ENCODE peak calls at places on chromosome 9, in five cellular contexts. B is cardiac fibroblast, C is mesothelial cell of epicardium, P is HL-60, J is neural progenitor cell. X is an unnamed sample.

GRCh38 chr9:17116400-17116837 is 18.4 kb upstream of the CNTLN start:
- DNase-seq in B (peak), C (no peak), P (no peak), J (peak), X (no peak)

GRCh38 chr9:96523429-96523828 is 73.5 kb downstream of the HABP4 start:
- DNase-seq in B (peak), C (no peak), P (no peak), J (no peak), X (no peak)

GRCh38 chr9:82489579-82489915 is 501.0 kb downstream of the SPATA31D1 start:
- DNase-seq in B (peak), C (no peak), P (no peak), J (no peak), X (no peak)

GRCh38 chr9:108325406-108325805 is 530.4 kb downstream of the ACTL7B start:
- DNase-seq in B (no peak), C (no peak), P (peak), J (no peak), X (no peak)

GRCh38 chr9:34771023-34771422 is 61.1 kb upstream of the CCL21 start:
- DNase-seq in B (peak), C (no peak), P (no peak), J (no peak), X (no peak)

GRCh38 chr9:127463891-127464290 is 12.6 kb downstream of the LRSAM1 start:
- DNase-seq in B (peak), C (no peak), P (no peak), J (no peak), X (no peak)

GRCh38 chr9:20692554-20692953 is 8.5 kb downstream of the FOCAD start:
- DNase-seq in B (no peak), C (no peak), P (no peak), J (no peak), X (no peak)

GRCh38 chr9:71758785-71759184 is 9.5 kb downstream of the CEMIP2 start:
- DNase-seq in B (peak), C (no peak), P (no peak), J (no peak), X (no peak)

GRCh38 chr9:18457498-18457897 is 16.5 kb upstream of the ADAMTSL1 start:
- DNase-seq in B (peak), C (no peak), P (no peak), J (no peak), X (no peak)

GRCh38 chr9:133331641-133332380 is 4.2 kb downstream of the SURF6 start:
- DNase-seq in B (no peak), C (no peak), P (no peak), J (no peak), X (no peak)

GRCh38 chr9:82037126-82037525 is 48.6 kb downstream of the SPATA31D1 start:
- DNase-seq in B (no peak), C (no peak), P (no peak), J (no peak), X (no peak)

GRCh38 chr9:92463989-92464388 is 18.3 kb downstream of the ASPN start:
- DNase-seq in B (peak), C (no peak), P (no peak), J (no peak), X (no peak)

GRCh38 chr9:114619205-114619758 is 8.2 kb downstream of the TMEM268 start:
- DNase-seq in B (no peak), C (no peak), P (no peak), J (no peak), X (no peak)

GRCh38 chr9:128247191-128247803 is 28.5 kb downstream of the GOLGA2 start:
- DNase-seq in B (no peak), C (no peak), P (no peak), J (no peak), X (no peak)

GRCh38 chr9:95807326-95807947 is 68.1 kb upstream of the ERCC6L2 start:
- DNase-seq in B (no peak), C (no peak), P (no peak), J (no peak), X (no peak)

GRCh38 chr9:133991211-133991921 is 758 bp downstream of the VAV2 start:
- DNase-seq in B (no peak), C (no peak), P (no peak), J (peak), X (no peak)

GRCh38 chr9:117164512-117164911 is 250.3 kb downstream of the ASTN2 start:
- DNase-seq in B (no peak), C (no peak), P (no peak), J (no peak), X (no peak)

GRCh38 chr9:78144663-78145377 is 91.1 kb upstream of the CEP78 start:
- DNase-seq in B (no peak), C (no peak), P (peak), J (no peak), X (no peak)

GRCh38 chr9:83630938-83631457 is 8.1 kb downstream of the IDNK start:
- DNase-seq in B (no peak), C (no peak), P (no peak), J (peak), X (no peak)

GRCh38 chr9:135126480-135127187 is 39.2 kb downstream of the OLFM1 start:
- DNase-seq in B (no peak), C (no peak), P (no peak), J (no peak), X (no peak)

GRCh38 chr9:5514608-5515260 is 4.4 kb downstream of the PDCD1LG2 start:
- DNase-seq in B (no peak), C (no peak), P (no peak), J (no peak), X (no peak)

GRCh38 chr9:94097788-94098413 is 13.6 kb downstream of the PTPDC1 start:
- DNase-seq in B (peak), C (no peak), P (no peak), J (no peak), X (no peak)

GRCh38 chr9:37156781-37157356 is 36.5 kb downstream of the ZCCHC7 start:
- DNase-seq in B (peak), C (no peak), P (no peak), J (no peak), X (no peak)

GRCh38 chr9:87610200-87611155 is 112.8 kb downstream of the DAPK1 start:
- DNase-seq in B (peak), C (no peak), P (no peak), J (no peak), X (no peak)

GRCh38 chr9:109277451-109277850 is 43.4 kb downstream of the EPB41L4B start:
- DNase-seq in B (no peak), C (no peak), P (no peak), J (no peak), X (no peak)

GRCh38 chr9:131188986-131189385 is 63.6 kb downstream of the NUP214 start:
- DNase-seq in B (no peak), C (no peak), P (no peak), J (no peak), X (no peak)

GRCh38 chr9:101626295-101626694 is 31.5 kb upstream of the PPP3R2 start:
- DNase-seq in B (no peak), C (no peak), P (peak), J (no peak), X (no peak)

GRCh38 chr9:127158995-127159801 is 36.8 kb upstream of the ANGPTL2 start:
- DNase-seq in B (peak), C (no peak), P (no peak), J (peak), X (peak)

GRCh38 chr9:123400926-123401503 is 45.0 kb downstream of the CRB2 start:
- DNase-seq in B (no peak), C (no peak), P (no peak), J (no peak), X (no peak)

GRCh38 chr9:127237801-127238200 is 26.8 kb upstream of the GARNL3 start:
- DNase-seq in B (no peak), C (no peak), P (no peak), J (no peak), X (no peak)

GRCh38 chr9:69427286-69427685 is 102.3 kb downstream of the ENTREP1 start:
- DNase-seq in B (no peak), C (no peak), P (no peak), J (no peak), X (no peak)

GRCh38 chr9:95763006-95763405 is 112.5 kb upstream of the ERCC6L2 start:
- DNase-seq in B (no peak), C (no peak), P (no peak), J (no peak), X (no peak)

GRCh38 chr9:81141952-81142351 is 547.4 kb downstream of the TLE1 start:
- DNase-seq in B (no peak), C (no peak), P (no peak), J (no peak), X (no peak)

GRCh38 chr9:95874989-95875304 is 544 bp upstream of the ERCC6L2 start:
- DNase-seq in B (no peak), C (no peak), P (peak), J (peak), X (no peak)

GRCh38 chr9:134299883-134300282 is 26.4 kb upstream of the RXRA start:
- DNase-seq in B (no peak), C (no peak), P (no peak), J (no peak), X (no peak)

GRCh38 chr9:137070906-137071275 is 534 bp upstream of the SAPCD2 start:
- DNase-seq in B (no peak), C (no peak), P (no peak), J (no peak), X (no peak)
- TF ChIP-seq CTCF in B (no peak), C (no peak), P (no peak), J (peak), X (peak)

GRCh38 chr9:112333639-112334318 is 360 bp upstream of the PTBP3 start:
- DNase-seq in B (peak), C (peak), P (peak), J (peak), X (peak)
- TF ChIP-seq CTCF in B (peak), C (peak), P (no peak), J (peak), X (peak)

GRCh38 chr9:124799274-124800006 is 22.5 kb downstream of the OLFML2A start:
- DNase-seq in B (no peak), C (no peak), P (no peak), J (no peak), X (no peak)
- TF ChIP-seq CTCF in B (no peak), C (no peak), P (no peak), J (no peak), X (no peak)

DNA sequence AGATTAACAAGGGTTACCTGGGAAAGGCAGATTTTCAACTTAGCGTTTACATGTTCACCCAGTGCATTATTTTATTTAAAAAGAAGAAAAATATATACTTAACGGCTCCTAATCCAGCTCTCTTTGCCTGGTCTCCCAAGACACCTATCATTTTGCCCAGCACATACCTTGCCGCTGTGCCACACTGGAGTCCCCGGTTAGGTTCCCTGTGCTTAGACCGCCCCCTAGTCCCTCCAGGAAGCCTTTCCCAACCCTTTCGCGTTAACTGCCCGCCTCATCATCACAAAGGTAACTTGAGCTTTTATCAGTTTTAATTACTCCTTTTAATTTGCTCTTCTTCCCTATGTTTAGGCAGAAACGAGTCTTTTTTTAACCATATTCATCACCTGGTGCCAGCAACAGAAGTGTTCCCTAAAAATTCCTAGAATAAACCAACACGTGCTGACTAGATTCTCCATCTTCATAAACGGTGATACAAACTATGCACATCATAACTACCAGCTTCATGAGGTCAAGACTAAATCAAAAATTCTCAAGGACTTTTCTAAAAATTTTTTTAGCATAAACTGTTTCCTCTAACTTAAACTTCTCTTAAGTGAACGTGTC is 19.7 kb downstream of the DNAJA1 start:
- DNase-seq in B (peak), C (no peak), P (no peak), J (peak), X (no peak)
- TF ChIP-seq CTCF in B (peak), C (no peak), P (no peak), J (peak), X (no peak)

DNA sequence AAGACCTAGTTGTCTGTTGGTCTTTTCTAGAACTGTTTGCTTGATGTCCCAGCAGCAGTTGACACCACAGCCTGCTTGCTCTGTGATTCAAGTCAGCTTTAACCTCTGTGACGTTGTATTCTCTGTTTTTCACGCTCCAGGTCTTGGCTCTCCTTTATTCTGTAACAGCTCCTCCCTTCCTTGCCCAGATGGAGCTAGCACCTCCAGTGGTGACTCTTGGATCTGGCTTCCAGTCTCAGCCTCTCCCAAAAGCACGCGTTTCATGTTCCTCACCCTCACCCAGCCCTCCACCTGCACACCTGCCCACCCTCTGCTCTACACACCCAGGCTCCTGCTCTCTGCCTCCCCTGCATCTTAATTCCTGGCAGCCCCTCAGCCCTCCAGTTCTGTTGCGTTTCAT is 50.6 kb downstream of the DMRT1 start:
- DNase-seq in B (no peak), C (no peak), P (no peak), J (no peak), X (no peak)
- TF ChIP-seq CTCF in B (no peak), C (no peak), P (no peak), J (peak), X (peak)

GRCh38 chr9:121720311-121720991 is 69.0 kb downstream of the DAB2IP start:
- DNase-seq in B (no peak), C (no peak), P (no peak), J (no peak), X (no peak)

GRCh38 chr9:121718063-121718462 is 66.6 kb downstream of the DAB2IP start:
- DNase-seq in B (no peak), C (no peak), P (no peak), J (peak), X (no peak)

GRCh38 chr9:121718501-121718900 is 67.1 kb downstream of the DAB2IP start:
- DNase-seq in B (no peak), C (no peak), P (no peak), J (no peak), X (no peak)

GRCh38 chr9:121721770-121722169 is 70.3 kb downstream of the DAB2IP start:
- DNase-seq in B (no peak), C (no peak), P (no peak), J (peak), X (no peak)

DNA sequence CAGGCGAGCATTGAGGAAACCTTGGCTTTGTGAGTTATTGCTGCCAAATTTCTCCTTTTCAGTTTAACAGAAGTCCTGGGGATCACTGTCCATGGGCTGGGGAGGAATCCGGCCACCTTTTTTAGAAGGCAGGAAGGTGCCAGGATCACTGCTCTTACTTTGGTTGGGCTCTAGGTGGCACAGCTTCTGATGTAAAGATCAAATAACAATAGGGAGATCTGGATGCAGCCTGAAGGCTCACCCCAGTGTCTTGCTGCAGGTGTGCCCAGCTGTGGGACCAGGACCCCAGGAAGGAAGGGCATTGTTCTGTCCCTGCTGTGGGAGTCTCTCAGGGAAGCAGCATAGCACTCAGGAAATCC is 69.5 kb downstream of the DAB2IP start:
- DNase-seq in B (no peak), C (no peak), P (no peak), J (no peak), X (no peak)
- TF ChIP-seq CTCF in B (no peak), C (no peak), P (no peak), J (peak), X (no peak)

GRCh38 chr9:89996717-89997116 is 391.9 kb downstream of the GADD45G start:
- DNase-seq in B (no peak), C (no peak), P (no peak), J (no peak), X (no peak)
- TF ChIP-seq CTCF in B (no peak), C (no peak), P (no peak), J (no peak), X (peak)

DNA sequence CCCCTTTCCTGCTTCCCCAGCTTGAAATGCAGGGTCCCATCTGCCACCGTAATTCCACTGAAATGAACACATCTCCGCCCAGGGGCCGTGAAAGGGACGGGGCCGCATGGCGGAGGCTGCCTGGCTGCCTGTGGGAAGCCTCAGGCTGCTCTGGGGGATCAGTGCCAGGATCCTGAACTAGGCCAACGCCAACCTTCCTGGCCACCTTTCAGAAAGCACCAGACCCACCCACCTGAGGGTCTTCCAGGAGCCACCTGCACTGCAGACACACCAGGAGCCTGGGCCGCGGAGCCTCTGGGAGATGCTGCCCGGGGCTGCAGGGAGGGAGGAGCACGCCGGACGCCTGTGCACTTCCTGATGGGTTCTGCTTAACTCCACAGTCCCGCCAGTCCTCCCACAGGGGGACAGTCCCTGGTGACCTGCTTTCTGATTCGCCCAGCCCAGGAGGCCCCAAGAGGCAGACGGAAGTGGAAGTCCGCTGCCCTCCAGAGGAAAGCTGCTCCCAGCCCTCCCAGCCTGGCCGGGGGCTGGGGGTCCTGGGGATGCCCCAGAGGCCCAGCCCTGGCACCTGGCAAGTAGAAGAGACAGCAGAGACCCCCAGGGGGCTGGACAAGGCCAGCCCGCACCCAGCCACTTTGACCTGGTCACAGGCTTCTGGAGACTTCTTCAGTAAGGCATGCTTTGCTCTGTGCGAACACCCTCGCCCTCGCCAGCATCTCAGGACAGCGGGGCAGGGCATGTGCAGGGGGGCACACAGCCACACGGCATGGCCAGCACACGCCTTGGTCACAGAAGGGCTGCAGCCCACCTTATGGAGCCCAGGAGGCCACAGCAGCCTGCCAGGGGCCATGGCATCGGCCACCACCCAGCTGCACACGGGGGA is at the start of gene CARD9:
- DNase-seq in B (no peak), C (no peak), P (peak), J (no peak), X (no peak)
- TF ChIP-seq CTCF in B (no peak), C (no peak), P (no peak), J (no peak), X (no peak)

X was measured in type B pancreatic cell.